ENCODE peak calls at places on chromosomes 12 and 14, in four cellular contexts. One of them, this sample, is unnamed.

GRCh38 chr14:78840898-78841297 is 670.7 kb downstream of the NRXN3 start:
- DNase-seq in astrocyte of the spinal cord: no peak
- DNase-seq in endothelial cell of umbilical vein: no peak
- DNase-seq in HT1080: no peak
- DNase-seq in this sample: no peak

GRCh38 chr12:125089083-125089482 is 23.8 kb downstream of the AACS start:
- DNase-seq in astrocyte of the spinal cord: peak
- DNase-seq in endothelial cell of umbilical vein: no peak
- DNase-seq in HT1080: no peak
- DNase-seq in this sample: no peak

GRCh38 chr12:52280796-52281560 is 6.5 kb downstream of the KRT86 start:
- DNase-seq in endothelial cell of umbilical vein: no peak
- DNase-seq in astrocyte of the spinal cord: peak
- DNase-seq in HT1080: peak
- DNase-seq in this sample: no peak

GRCh38 chr14:105952826-105953225 is 426.4 kb downstream of the TMEM121 start:
- DNase-seq in HT1080: no peak
- DNase-seq in endothelial cell of umbilical vein: no peak
- DNase-seq in astrocyte of the spinal cord: no peak
- DNase-seq in this sample: no peak

GRCh38 chr12:1896964-1897363 is 21.5 kb downstream of the CACNA2D4 start:
- DNase-seq in HT1080: no peak
- DNase-seq in astrocyte of the spinal cord: no peak
- DNase-seq in endothelial cell of umbilical vein: no peak
- DNase-seq in this sample: no peak

GRCh38 chr14:22510527-22511110 is 78.4 kb downstream of the DAD1 start:
- DNase-seq in astrocyte of the spinal cord: peak
- DNase-seq in HT1080: peak
- DNase-seq in endothelial cell of umbilical vein: peak
- DNase-seq in this sample: no peak

GRCh38 chr12:1502441-1502785 is 92.0 kb downstream of the FBXL14 start:
- DNase-seq in astrocyte of the spinal cord: no peak
- DNase-seq in endothelial cell of umbilical vein: no peak
- DNase-seq in HT1080: no peak
- DNase-seq in this sample: no peak

GRCh38 chr14:101880016-101880297 is 84.4 kb upstream of the DYNC1H1 start:
- DNase-seq in astrocyte of the spinal cord: no peak
- DNase-seq in endothelial cell of umbilical vein: no peak
- DNase-seq in HT1080: no peak
- DNase-seq in this sample: no peak

GRCh38 chr14:52895000-52895399 is 55.9 kb downstream of the FERMT2 start:
- DNase-seq in endothelial cell of umbilical vein: no peak
- DNase-seq in astrocyte of the spinal cord: no peak
- DNase-seq in HT1080: peak
- DNase-seq in this sample: no peak

GRCh38 chr14:59098377-59098776 is 90.1 kb upstream of the DAAM1 start:
- DNase-seq in endothelial cell of umbilical vein: no peak
- DNase-seq in astrocyte of the spinal cord: peak
- DNase-seq in HT1080: peak
- DNase-seq in this sample: no peak

GRCh38 chr14:105252552-105253328 is 4.4 kb downstream of the BTBD6 start:
- DNase-seq in HT1080: no peak
- DNase-seq in astrocyte of the spinal cord: no peak
- DNase-seq in endothelial cell of umbilical vein: no peak
- DNase-seq in this sample: no peak

GRCh38 chr12:57535764-57536596 is 11.0 kb downstream of the DCTN2 start:
- DNase-seq in endothelial cell of umbilical vein: no peak
- DNase-seq in astrocyte of the spinal cord: no peak
- DNase-seq in HT1080: no peak
- DNase-seq in this sample: no peak

GRCh38 chr12:11749943-11750690 is 100.6 kb downstream of the ETV6 start:
- DNase-seq in endothelial cell of umbilical vein: no peak
- DNase-seq in HT1080: no peak
- DNase-seq in astrocyte of the spinal cord: no peak
- DNase-seq in this sample: no peak

GRCh38 chr12:73210574-73211204 is 938.5 kb downstream of the TRHDE start:
- DNase-seq in astrocyte of the spinal cord: no peak
- DNase-seq in endothelial cell of umbilical vein: no peak
- DNase-seq in HT1080: no peak
- DNase-seq in this sample: no peak

GRCh38 chr14:89750206-89750867 is 204.2 kb downstream of the EFCAB11 start:
- DNase-seq in HT1080: no peak
- DNase-seq in astrocyte of the spinal cord: no peak
- DNase-seq in endothelial cell of umbilical vein: no peak
- DNase-seq in this sample: no peak

GRCh38 chr14:74488788-74489397 is 4.2 kb downstream of the NPC2 start:
- DNase-seq in HT1080: peak
- DNase-seq in astrocyte of the spinal cord: peak
- DNase-seq in endothelial cell of umbilical vein: peak
- DNase-seq in this sample: no peak

GRCh38 chr14:23174266-23174665 is 9.2 kb downstream of the SLC7A8 start:
- DNase-seq in HT1080: no peak
- DNase-seq in astrocyte of the spinal cord: no peak
- DNase-seq in endothelial cell of umbilical vein: no peak
- DNase-seq in this sample: no peak

GRCh38 chr14:105876158-105876557 is 349.8 kb downstream of the TMEM121 start:
- DNase-seq in endothelial cell of umbilical vein: no peak
- DNase-seq in astrocyte of the spinal cord: no peak
- DNase-seq in HT1080: no peak
- DNase-seq in this sample: no peak

GRCh38 chr12:90102957-90103652 is 394.5 kb upstream of the ATP2B1 start:
- DNase-seq in HT1080: peak
- DNase-seq in astrocyte of the spinal cord: peak
- DNase-seq in endothelial cell of umbilical vein: peak
- DNase-seq in this sample: no peak

GRCh38 chr12:94145231-94145979 is 3.0 kb upstream of the PLXNC1 start:
- DNase-seq in endothelial cell of umbilical vein: no peak
- DNase-seq in astrocyte of the spinal cord: peak
- DNase-seq in HT1080: peak
- DNase-seq in this sample: peak

GRCh38 chr12:57459750-57460400 is at the start of gene GLI1:
- DNase-seq in HT1080: no peak
- DNase-seq in astrocyte of the spinal cord: no peak
- DNase-seq in endothelial cell of umbilical vein: no peak
- DNase-seq in this sample: peak

GRCh38 chr12:51889216-51890134 is 1.6 kb downstream of the ANKRD33 start:
- DNase-seq in endothelial cell of umbilical vein: no peak
- DNase-seq in HT1080: no peak
- DNase-seq in astrocyte of the spinal cord: no peak
- DNase-seq in this sample: no peak

GRCh38 chr12:52041695-52042123 is 9.5 kb upstream of the NR4A1 start:
- DNase-seq in astrocyte of the spinal cord: peak
- DNase-seq in endothelial cell of umbilical vein: no peak
- DNase-seq in HT1080: peak
- DNase-seq in this sample: no peak

GRCh38 chr12:50971946-50972345 is 19.6 kb downstream of the HIGD1C start:
- DNase-seq in endothelial cell of umbilical vein: no peak
- DNase-seq in HT1080: no peak
- DNase-seq in astrocyte of the spinal cord: no peak
- DNase-seq in this sample: no peak

GRCh38 chr12:119182701-119183493 is 4.2 kb downstream of the HSPB8 start:
- DNase-seq in astrocyte of the spinal cord: no peak
- DNase-seq in HT1080: no peak
- DNase-seq in endothelial cell of umbilical vein: peak
- DNase-seq in this sample: no peak